ENCODE peak calls at places on chromosomes 6 and 20, in six cellular contexts. One of them, this sample, is unnamed.

GRCh38 chr20:12058201-12058600 is 140.5 kb downstream of the BTBD3 start:
- DNase-seq in astrocyte: peak
- DNase-seq in H9: no peak
- DNase-seq in IMR-90: no peak
- DNase-seq in PC-3: no peak
- DNase-seq in GM23248: no peak
- DNase-seq in this sample: no peak

GRCh38 chr6:87731818-87732661 is 30.0 kb upstream of the AKIRIN2 start:
- DNase-seq in astrocyte: peak
- DNase-seq in H9: no peak
- DNase-seq in IMR-90: peak
- DNase-seq in PC-3: peak
- DNase-seq in GM23248: peak
- DNase-seq in this sample: peak

GRCh38 chr20:57947421-57948176 is 237.8 kb upstream of the PMEPA1 start:
- DNase-seq in astrocyte: peak
- DNase-seq in H9: no peak
- DNase-seq in IMR-90: peak
- DNase-seq in PC-3: no peak
- DNase-seq in GM23248: peak
- DNase-seq in this sample: no peak

GRCh38 chr6:40623931-40624330 is 36.8 kb upstream of the LRFN2 start:
- DNase-seq in astrocyte: no peak
- DNase-seq in H9: no peak
- DNase-seq in IMR-90: no peak
- DNase-seq in PC-3: no peak
- DNase-seq in GM23248: no peak
- DNase-seq in this sample: no peak

GRCh38 chr20:12970372-12970821 is 38.4 kb upstream of the SPTLC3 start:
- DNase-seq in astrocyte: peak
- DNase-seq in H9: no peak
- DNase-seq in IMR-90: peak
- DNase-seq in PC-3: peak
- DNase-seq in GM23248: peak
- DNase-seq in this sample: peak

GRCh38 chr6:106874481-106874880 is 100.0 kb downstream of the CD24 start:
- DNase-seq in astrocyte: no peak
- DNase-seq in H9: no peak
- DNase-seq in IMR-90: no peak
- DNase-seq in PC-3: no peak
- DNase-seq in GM23248: no peak
- DNase-seq in this sample: peak

GRCh38 chr20:9985773-9986172 is 49.0 kb upstream of the ANKEF1 start:
- DNase-seq in astrocyte: no peak
- DNase-seq in H9: no peak
- DNase-seq in IMR-90: no peak
- DNase-seq in PC-3: no peak
- DNase-seq in GM23248: no peak
- DNase-seq in this sample: no peak

GRCh38 chr6:132730560-132730959 is 16.7 kb upstream of the VNN1 start:
- DNase-seq in astrocyte: peak
- DNase-seq in H9: no peak
- DNase-seq in IMR-90: peak
- DNase-seq in PC-3: peak
- DNase-seq in GM23248: peak
- DNase-seq in this sample: peak

GRCh38 chr20:2778602-2779321 is 21.7 kb downstream of the CPXM1 start:
- DNase-seq in astrocyte: no peak
- DNase-seq in H9: no peak
- DNase-seq in IMR-90: no peak
- DNase-seq in PC-3: no peak
- DNase-seq in GM23248: no peak
- DNase-seq in this sample: no peak

GRCh38 chr20:25005220-25005619 is 12.7 kb upstream of the APMAP start:
- DNase-seq in astrocyte: no peak
- DNase-seq in H9: peak
- DNase-seq in IMR-90: peak
- DNase-seq in PC-3: peak
- DNase-seq in GM23248: peak
- DNase-seq in this sample: no peak

GRCh38 chr20:3111507-3111906 is 27.0 kb upstream of the AVP start:
- DNase-seq in astrocyte: no peak
- DNase-seq in H9: no peak
- DNase-seq in IMR-90: no peak
- DNase-seq in PC-3: no peak
- DNase-seq in GM23248: no peak
- DNase-seq in this sample: no peak

GRCh38 chr6:114157848-114158247 is 185.0 kb downstream of the HS3ST5 start:
- DNase-seq in astrocyte: no peak
- DNase-seq in H9: no peak
- DNase-seq in IMR-90: no peak
- DNase-seq in PC-3: no peak
- DNase-seq in GM23248: no peak
- DNase-seq in this sample: no peak

GRCh38 chr20:35539756-35540212 is 2.1 kb upstream of the ERGIC3 start:
- DNase-seq in astrocyte: no peak
- DNase-seq in H9: peak
- DNase-seq in IMR-90: no peak
- DNase-seq in PC-3: no peak
- DNase-seq in GM23248: no peak
- DNase-seq in this sample: no peak

GRCh38 chr20:5670137-5670536 is 80.1 kb upstream of the SHLD1 start:
- DNase-seq in astrocyte: no peak
- DNase-seq in H9: no peak
- DNase-seq in IMR-90: no peak
- DNase-seq in PC-3: no peak
- DNase-seq in GM23248: no peak
- DNase-seq in this sample: no peak
- H3K9ac ChIP-seq in astrocyte: no peak
- H3K9ac ChIP-seq in H9: no peak
- H3K9ac ChIP-seq in IMR-90: no peak
- H3K9ac ChIP-seq in PC-3: no peak
- H3K9ac ChIP-seq in GM23248: no peak
- H3K9ac ChIP-seq in this sample: no peak

DNA sequence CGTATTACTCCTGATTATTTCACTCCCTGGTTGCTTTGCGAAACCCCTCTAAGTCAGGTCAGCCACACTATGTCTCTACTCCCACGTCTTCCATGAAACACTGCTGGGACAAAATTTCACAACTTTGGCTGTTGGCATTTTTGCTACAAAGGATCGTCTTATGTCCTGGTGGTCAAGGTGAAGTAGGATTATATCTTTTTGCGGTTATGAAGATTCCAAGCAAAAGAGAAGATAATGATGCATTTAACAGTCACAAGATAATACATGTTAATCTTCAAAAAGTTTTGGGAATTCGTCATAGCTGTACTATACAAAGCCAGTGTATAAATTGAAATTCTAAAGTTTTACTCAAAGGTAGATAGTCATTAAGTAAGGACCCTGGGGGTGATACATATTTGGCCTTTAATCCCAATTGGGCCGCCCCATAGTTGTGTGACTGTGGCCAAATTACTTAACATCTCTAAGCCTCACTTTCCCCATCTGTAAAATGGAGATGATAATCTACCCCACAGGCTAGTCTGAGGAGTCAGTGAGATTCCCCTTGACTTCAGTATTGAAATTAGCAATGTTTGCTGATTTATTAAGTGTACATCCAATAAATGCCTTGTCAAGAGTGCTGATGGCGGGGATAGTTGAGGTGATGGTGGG is 212.1 kb downstream of the ARID1B start:
- DNase-seq in astrocyte: no peak
- DNase-seq in H9: no peak
- DNase-seq in IMR-90: no peak
- DNase-seq in PC-3: no peak
- DNase-seq in GM23248: no peak
- DNase-seq in this sample: peak
- H3K9ac ChIP-seq in astrocyte: no peak
- H3K9ac ChIP-seq in H9: no peak
- H3K9ac ChIP-seq in IMR-90: no peak
- H3K9ac ChIP-seq in PC-3: no peak
- H3K9ac ChIP-seq in GM23248: no peak
- H3K9ac ChIP-seq in this sample: no peak

GRCh38 chr6:2917065-2917464 is 14.0 kb upstream of the SERPINB9 start:
- DNase-seq in astrocyte: no peak
- DNase-seq in H9: no peak
- DNase-seq in IMR-90: no peak
- DNase-seq in PC-3: no peak
- DNase-seq in GM23248: no peak
- DNase-seq in this sample: no peak
- H3K9ac ChIP-seq in astrocyte: no peak
- H3K9ac ChIP-seq in H9: no peak
- H3K9ac ChIP-seq in IMR-90: no peak
- H3K9ac ChIP-seq in PC-3: no peak
- H3K9ac ChIP-seq in GM23248: no peak
- H3K9ac ChIP-seq in this sample: no peak

GRCh38 chr6:154696661-154697060 is 36.6 kb upstream of the SCAF8 start:
- DNase-seq in astrocyte: no peak
- DNase-seq in H9: no peak
- DNase-seq in IMR-90: no peak
- DNase-seq in PC-3: no peak
- DNase-seq in GM23248: no peak
- DNase-seq in this sample: no peak
- H3K9ac ChIP-seq in astrocyte: no peak
- H3K9ac ChIP-seq in H9: no peak
- H3K9ac ChIP-seq in IMR-90: no peak
- H3K9ac ChIP-seq in PC-3: no peak
- H3K9ac ChIP-seq in GM23248: no peak
- H3K9ac ChIP-seq in this sample: no peak

DNA sequence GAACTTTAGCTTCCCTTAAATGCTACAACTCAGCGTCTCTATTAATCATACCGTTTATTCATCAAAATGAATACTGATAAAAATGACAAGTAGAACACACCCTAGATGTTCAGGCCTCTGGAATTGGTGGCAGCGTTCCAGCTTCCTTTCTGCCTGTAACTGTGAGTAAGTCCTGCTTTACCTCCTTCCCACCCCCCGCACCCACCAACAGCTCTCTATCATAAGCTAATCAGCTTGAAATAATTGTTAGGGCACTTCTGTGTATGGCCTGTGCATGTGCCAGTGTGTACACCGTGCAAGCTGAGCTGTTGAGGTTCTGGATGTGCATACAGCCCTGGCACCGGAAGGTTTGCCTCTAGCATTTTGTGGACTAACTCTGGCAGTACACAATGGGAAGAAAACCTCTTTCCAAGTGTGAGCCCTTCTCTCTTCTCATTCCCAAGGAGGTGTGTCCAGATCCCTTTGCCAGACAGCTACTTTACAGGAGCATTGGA is 1.0 kb upstream of the ADGRG6 start:
- DNase-seq in astrocyte: peak
- DNase-seq in H9: peak
- DNase-seq in IMR-90: peak
- DNase-seq in PC-3: peak
- DNase-seq in GM23248: peak
- DNase-seq in this sample: peak
- H3K9ac ChIP-seq in astrocyte: peak
- H3K9ac ChIP-seq in H9: no peak
- H3K9ac ChIP-seq in IMR-90: peak
- H3K9ac ChIP-seq in PC-3: peak
- H3K9ac ChIP-seq in GM23248: no peak
- H3K9ac ChIP-seq in this sample: peak

DNA sequence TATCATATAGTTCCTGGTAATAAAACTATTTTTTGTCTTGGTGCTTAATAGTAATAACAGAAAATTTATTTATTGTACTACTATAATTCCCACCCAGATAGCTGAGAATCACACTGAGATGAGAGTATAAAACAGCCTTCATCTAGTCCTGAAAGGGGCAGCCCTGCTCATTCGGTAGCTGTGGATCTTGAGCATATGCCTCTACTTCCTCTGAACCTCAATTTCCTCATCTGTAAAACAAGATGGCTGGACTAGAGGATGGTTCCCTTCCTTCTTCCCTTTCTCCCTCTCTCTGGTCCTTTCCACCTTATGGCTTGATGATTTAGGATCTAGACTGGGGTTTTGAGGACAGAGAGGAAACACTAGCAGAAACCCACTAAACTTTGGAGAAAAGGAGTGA is 15.0 kb downstream of the FKBP5 start:
- DNase-seq in astrocyte: no peak
- DNase-seq in H9: no peak
- DNase-seq in IMR-90: no peak
- DNase-seq in PC-3: no peak
- DNase-seq in GM23248: no peak
- DNase-seq in this sample: no peak
- H3K9ac ChIP-seq in astrocyte: no peak
- H3K9ac ChIP-seq in H9: no peak
- H3K9ac ChIP-seq in IMR-90: no peak
- H3K9ac ChIP-seq in PC-3: no peak
- H3K9ac ChIP-seq in GM23248: no peak
- H3K9ac ChIP-seq in this sample: no peak